ENCODE peak calls at places on chromosomes 16 and 17, in six cellular contexts. Z is stimulated activated naive B cell treated with anti-CD40 and anti-IgM and Interleukin-4, amounts not matched to agents 10 μg/mL and 1 μg/mL and 100 μg/mL, for 72 hours; Q is NCI-H510A; O is HuH-7.5; X is Jurkat, Clone E6-1; T is upper lobe of right lung. E is an unnamed sample.

GRCh38 chr16:88901718-88902337 is 35.4 kb upstream of the PABPN1L start:
- DNase-seq in Z (no peak), Q (no peak), O (no peak), X (no peak), T (no peak), E (no peak)

GRCh38 chr16:70304892-70305448 is 6.0 kb downstream of the DDX19B start:
- DNase-seq in Z (no peak), Q (no peak), O (no peak), X (no peak), T (no peak), E (no peak)

GRCh38 chr17:64500487-64500859 is 3.6 kb upstream of the POLG2 start:
- DNase-seq in Z (no peak), Q (no peak), O (no peak), X (no peak), T (no peak), E (no peak)

GRCh38 chr17:56217921-56218320 is 64.6 kb downstream of the ANKFN1 start:
- DNase-seq in Z (no peak), Q (no peak), O (no peak), X (no peak), T (no peak), E (no peak)

GRCh38 chr17:33955461-33955860 is 299.6 kb upstream of the CCL2 start:
- DNase-seq in Z (no peak), Q (no peak), O (no peak), X (no peak), T (no peak), E (no peak)

GRCh38 chr16:74666425-74667214 is at the start of gene RFWD3:
- DNase-seq in Z (peak), Q (peak), O (peak), X (peak), T (peak), E (no peak)

GRCh38 chr17:66540131-66540781 is 237.8 kb downstream of the PRKCA start:
- DNase-seq in Z (no peak), Q (no peak), O (no peak), X (peak), T (no peak), E (no peak)

GRCh38 chr16:2233872-2234812 is 2.1 kb upstream of the DNASE1L2 start:
- DNase-seq in Z (no peak), Q (peak), O (no peak), X (no peak), T (no peak), E (no peak)

GRCh38 chr16:70725912-70726828 is 40.3 kb upstream of the MTSS2 start:
- DNase-seq in Z (no peak), Q (no peak), O (no peak), X (no peak), T (peak), E (no peak)

GRCh38 chr17:67528751-67529436 is 151.8 kb downstream of the PITPNC1 start:
- DNase-seq in Z (no peak), Q (peak), O (peak), X (no peak), T (peak), E (no peak)